ENCODE peak calls at places on chromosomes 11 and 22, in six cellular contexts. One of them, this sample, is unnamed.

GRCh38 chr11:76823481-76824028 is 37.2 kb upstream of the ACER3 start:
- DNase-seq in astrocyte: peak
- DNase-seq in GM12865: no peak
- DNase-seq in LNCaP clone FGC: no peak
- DNase-seq in astrocyte of the spinal cord: peak
- DNase-seq in endodermal cell: peak
- DNase-seq in this sample: no peak

GRCh38 chr22:31538815-31539214 is 42.5 kb downstream of the SFI1 start:
- DNase-seq in astrocyte of the spinal cord: no peak
- DNase-seq in GM12865: peak
- DNase-seq in LNCaP clone FGC: no peak
- DNase-seq in astrocyte: no peak
- DNase-seq in endodermal cell: no peak
- DNase-seq in this sample: no peak

GRCh38 chr22:28674121-28674563 is 5.5 kb downstream of the TTC28 start:
- DNase-seq in astrocyte: peak
- DNase-seq in endodermal cell: no peak
- DNase-seq in GM12865: peak
- DNase-seq in astrocyte of the spinal cord: peak
- DNase-seq in LNCaP clone FGC: no peak
- DNase-seq in this sample: peak

GRCh38 chr11:44235765-44236201 is 74.2 kb downstream of the ALX4 start:
- DNase-seq in astrocyte: peak
- DNase-seq in LNCaP clone FGC: no peak
- DNase-seq in endodermal cell: no peak
- DNase-seq in GM12865: no peak
- DNase-seq in astrocyte of the spinal cord: no peak
- DNase-seq in this sample: no peak

GRCh38 chr22:26777402-26777801 is 120.0 kb downstream of the MIAT start:
- DNase-seq in GM12865: no peak
- DNase-seq in astrocyte: peak
- DNase-seq in astrocyte of the spinal cord: no peak
- DNase-seq in LNCaP clone FGC: no peak
- DNase-seq in endodermal cell: peak
- DNase-seq in this sample: no peak

GRCh38 chr11:134322553-134322952 is 9.2 kb upstream of the GLB1L2 start:
- DNase-seq in GM12865: no peak
- DNase-seq in astrocyte of the spinal cord: no peak
- DNase-seq in LNCaP clone FGC: no peak
- DNase-seq in astrocyte: no peak
- DNase-seq in endodermal cell: no peak
- DNase-seq in this sample: no peak

GRCh38 chr22:44828193-44828592 is 75.8 kb downstream of the ARHGAP8 start:
- DNase-seq in LNCaP clone FGC: no peak
- DNase-seq in astrocyte: no peak
- DNase-seq in GM12865: peak
- DNase-seq in endodermal cell: peak
- DNase-seq in astrocyte of the spinal cord: no peak
- DNase-seq in this sample: peak

GRCh38 chr11:111097191-111097590 is 148.3 kb upstream of the POU2AF2 start:
- DNase-seq in LNCaP clone FGC: no peak
- DNase-seq in astrocyte: no peak
- DNase-seq in GM12865: no peak
- DNase-seq in astrocyte of the spinal cord: peak
- DNase-seq in endodermal cell: peak
- DNase-seq in this sample: no peak

GRCh38 chr11:26947379-26947844 is 46.5 kb upstream of the FIBIN start:
- DNase-seq in astrocyte of the spinal cord: peak
- DNase-seq in LNCaP clone FGC: peak
- DNase-seq in astrocyte: peak
- DNase-seq in GM12865: no peak
- DNase-seq in endodermal cell: no peak
- DNase-seq in this sample: no peak

GRCh38 chr22:26822300-26822699 is 164.9 kb downstream of the MIAT start:
- DNase-seq in astrocyte of the spinal cord: no peak
- DNase-seq in GM12865: no peak
- DNase-seq in LNCaP clone FGC: no peak
- DNase-seq in endodermal cell: no peak
- DNase-seq in astrocyte: no peak
- DNase-seq in this sample: no peak

GRCh38 chr11:69704508-69705245 is 855 bp upstream of the FGF19 start:
- DNase-seq in astrocyte: no peak
- DNase-seq in astrocyte of the spinal cord: peak
- DNase-seq in endodermal cell: peak
- DNase-seq in GM12865: no peak
- DNase-seq in LNCaP clone FGC: no peak
- DNase-seq in this sample: no peak

GRCh38 chr11:77823775-77824174 is 2.8 kb downstream of the AAMDC start:
- DNase-seq in astrocyte of the spinal cord: peak
- DNase-seq in endodermal cell: no peak
- DNase-seq in LNCaP clone FGC: no peak
- DNase-seq in GM12865: no peak
- DNase-seq in astrocyte: peak
- DNase-seq in this sample: no peak

GRCh38 chr22:19876941-19877625 is 22.4 kb upstream of the GNB1L start:
- DNase-seq in astrocyte of the spinal cord: no peak
- DNase-seq in GM12865: no peak
- DNase-seq in LNCaP clone FGC: no peak
- DNase-seq in astrocyte: no peak
- DNase-seq in endodermal cell: peak
- DNase-seq in this sample: no peak

GRCh38 chr11:79039122-79039521 is 401.7 kb downstream of the TENM4 start:
- DNase-seq in LNCaP clone FGC: no peak
- DNase-seq in astrocyte: no peak
- DNase-seq in endodermal cell: peak
- DNase-seq in astrocyte of the spinal cord: no peak
- DNase-seq in GM12865: no peak
- DNase-seq in this sample: no peak

GRCh38 chr11:48101958-48102357 is 114.7 kb upstream of the OR4B1 start:
- DNase-seq in astrocyte: no peak
- DNase-seq in LNCaP clone FGC: no peak
- DNase-seq in endodermal cell: no peak
- DNase-seq in astrocyte of the spinal cord: no peak
- DNase-seq in GM12865: no peak
- DNase-seq in this sample: no peak

GRCh38 chr22:39773976-39774539 is 119.5 kb downstream of the ENTHD1 start:
- DNase-seq in endodermal cell: no peak
- DNase-seq in LNCaP clone FGC: peak
- DNase-seq in astrocyte of the spinal cord: no peak
- DNase-seq in GM12865: peak
- DNase-seq in astrocyte: no peak
- DNase-seq in this sample: peak

GRCh38 chr22:19688301-19689290 is 25.7 kb upstream of the SEPTIN5 start:
- DNase-seq in LNCaP clone FGC: no peak
- DNase-seq in astrocyte of the spinal cord: no peak
- DNase-seq in GM12865: no peak
- DNase-seq in endodermal cell: peak
- DNase-seq in astrocyte: no peak
- DNase-seq in this sample: no peak

GRCh38 chr11:116948375-116948774 is 111.0 kb upstream of the APOA1 start:
- DNase-seq in LNCaP clone FGC: no peak
- DNase-seq in astrocyte: peak
- DNase-seq in GM12865: peak
- DNase-seq in astrocyte of the spinal cord: peak
- DNase-seq in endodermal cell: no peak
- DNase-seq in this sample: no peak

GRCh38 chr11:17597770-17598169 is 50.7 kb downstream of the OTOG start:
- DNase-seq in endodermal cell: no peak
- DNase-seq in GM12865: no peak
- DNase-seq in astrocyte: no peak
- DNase-seq in astrocyte of the spinal cord: no peak
- DNase-seq in LNCaP clone FGC: no peak
- DNase-seq in this sample: no peak

GRCh38 chr11:125441648-125442410 is 54.2 kb downstream of the FEZ1 start:
- DNase-seq in astrocyte of the spinal cord: no peak
- DNase-seq in LNCaP clone FGC: no peak
- DNase-seq in GM12865: no peak
- DNase-seq in astrocyte: no peak
- DNase-seq in endodermal cell: peak
- DNase-seq in this sample: no peak

DNA sequence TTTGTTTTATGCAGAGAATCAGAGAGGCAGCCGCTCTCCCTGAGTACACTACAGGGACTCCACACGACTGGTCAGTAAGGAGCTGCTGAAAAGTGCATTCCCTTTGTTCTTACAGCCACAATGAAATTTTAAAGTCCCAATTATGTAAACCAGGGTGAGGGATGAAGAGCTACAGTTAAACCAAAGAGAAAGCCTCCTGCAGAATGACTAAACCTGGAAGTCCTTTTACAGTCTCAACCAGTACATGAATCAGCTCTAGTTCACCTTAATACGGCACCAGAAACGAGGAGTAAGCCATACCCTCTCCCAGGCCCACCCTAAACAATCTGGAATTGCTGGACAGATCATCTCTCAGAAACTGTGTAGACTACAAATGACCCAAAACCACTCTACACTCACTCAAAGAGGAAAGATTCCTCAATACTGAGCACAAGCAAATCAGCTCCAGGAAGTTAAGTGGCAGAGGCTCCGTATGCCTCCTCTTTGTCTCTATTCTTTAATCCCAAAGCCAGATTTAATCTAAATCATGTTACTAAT is 113.1 kb downstream of the RBFOX2 start:
- DNase-seq in LNCaP clone FGC: no peak
- DNase-seq in astrocyte: peak
- DNase-seq in GM12865: no peak
- DNase-seq in endodermal cell: no peak
- DNase-seq in astrocyte of the spinal cord: peak
- DNase-seq in this sample: no peak
- H3K4me3 ChIP-seq in LNCaP clone FGC: peak
- H3K4me3 ChIP-seq in astrocyte: peak
- H3K4me3 ChIP-seq in GM12865: no peak
- H3K4me3 ChIP-seq in endodermal cell: peak
- H3K4me3 ChIP-seq in astrocyte of the spinal cord: peak
- H3K4me3 ChIP-seq in this sample: no peak

DNA sequence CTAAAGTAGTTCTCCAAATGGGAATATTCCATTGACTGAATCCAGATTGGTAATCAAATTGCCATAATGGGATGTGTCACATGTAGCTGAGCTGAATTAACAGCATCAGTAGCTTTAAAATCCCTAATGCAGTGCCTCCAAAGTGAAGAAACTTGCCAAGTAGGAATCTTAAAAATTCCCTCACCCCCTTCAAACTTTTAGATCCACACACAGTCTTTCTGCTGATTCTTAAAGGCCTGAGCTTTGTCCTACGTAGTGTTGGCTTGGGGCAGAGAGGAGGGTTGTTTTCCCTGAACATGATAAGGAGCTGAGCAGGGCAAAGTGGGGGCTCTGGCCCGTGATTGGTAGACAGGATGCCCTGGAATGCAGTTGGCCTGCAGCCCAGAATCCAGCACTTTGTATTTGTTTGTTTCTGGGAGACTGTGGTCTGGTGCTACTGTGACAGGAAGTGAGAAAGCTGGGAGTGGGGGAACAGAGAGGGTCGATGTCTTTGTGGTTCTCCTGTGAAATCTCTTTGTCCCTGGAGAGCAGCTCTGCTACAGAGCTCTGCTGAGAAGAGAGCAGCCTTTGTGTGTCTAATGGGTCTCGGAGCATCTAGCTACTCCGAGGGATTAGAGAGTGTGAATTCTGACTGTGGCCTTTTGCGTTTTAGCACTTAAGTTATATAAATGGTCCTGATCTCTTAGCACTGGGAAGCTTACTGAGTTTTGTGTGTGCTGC is 16.9 kb downstream of the CTNND1 start:
- DNase-seq in GM12865: no peak
- DNase-seq in endodermal cell: peak
- DNase-seq in astrocyte of the spinal cord: peak
- DNase-seq in LNCaP clone FGC: peak
- DNase-seq in astrocyte: peak
- DNase-seq in this sample: no peak
- H3K4me3 ChIP-seq in GM12865: no peak
- H3K4me3 ChIP-seq in endodermal cell: peak
- H3K4me3 ChIP-seq in astrocyte of the spinal cord: peak
- H3K4me3 ChIP-seq in LNCaP clone FGC: peak
- H3K4me3 ChIP-seq in astrocyte: peak
- H3K4me3 ChIP-seq in this sample: no peak

GRCh38 chr22:36493690-36494110 is 12.3 kb upstream of the TXN2 start:
- DNase-seq in LNCaP clone FGC: no peak
- DNase-seq in astrocyte: no peak
- DNase-seq in endodermal cell: no peak
- DNase-seq in astrocyte of the spinal cord: no peak
- DNase-seq in GM12865: peak
- DNase-seq in this sample: peak
- H3K4me3 ChIP-seq in LNCaP clone FGC: no peak
- H3K4me3 ChIP-seq in astrocyte: no peak
- H3K4me3 ChIP-seq in endodermal cell: no peak
- H3K4me3 ChIP-seq in astrocyte of the spinal cord: no peak
- H3K4me3 ChIP-seq in GM12865: no peak
- H3K4me3 ChIP-seq in this sample: no peak

GRCh38 chr11:66072518-66072917 is 2.4 kb downstream of the PACS1 start:
- DNase-seq in endodermal cell: peak
- DNase-seq in astrocyte: no peak
- DNase-seq in GM12865: no peak
- DNase-seq in astrocyte of the spinal cord: no peak
- DNase-seq in LNCaP clone FGC: no peak
- DNase-seq in this sample: no peak
- H3K4me3 ChIP-seq in endodermal cell: peak
- H3K4me3 ChIP-seq in astrocyte: no peak
- H3K4me3 ChIP-seq in GM12865: peak
- H3K4me3 ChIP-seq in astrocyte of the spinal cord: no peak
- H3K4me3 ChIP-seq in LNCaP clone FGC: no peak
- H3K4me3 ChIP-seq in this sample: peak

GRCh38 chr11:1869427-1870325 is 16.8 kb downstream of the LSP1 start:
- DNase-seq in astrocyte of the spinal cord: no peak
- DNase-seq in LNCaP clone FGC: no peak
- DNase-seq in endodermal cell: no peak
- DNase-seq in GM12865: no peak
- DNase-seq in astrocyte: no peak
- DNase-seq in this sample: no peak
- H3K4me3 ChIP-seq in astrocyte of the spinal cord: no peak
- H3K4me3 ChIP-seq in LNCaP clone FGC: no peak
- H3K4me3 ChIP-seq in endodermal cell: no peak
- H3K4me3 ChIP-seq in GM12865: no peak
- H3K4me3 ChIP-seq in astrocyte: no peak
- H3K4me3 ChIP-seq in this sample: no peak

GRCh38 chr22:50252081-50253045 is 1.3 kb upstream of the HDAC10 start:
- DNase-seq in endodermal cell: peak
- DNase-seq in GM12865: peak
- DNase-seq in astrocyte: no peak
- DNase-seq in astrocyte of the spinal cord: peak
- DNase-seq in LNCaP clone FGC: no peak
- DNase-seq in this sample: peak
- H3K4me3 ChIP-seq in endodermal cell: peak
- H3K4me3 ChIP-seq in GM12865: no peak
- H3K4me3 ChIP-seq in astrocyte: no peak
- H3K4me3 ChIP-seq in astrocyte of the spinal cord: no peak
- H3K4me3 ChIP-seq in LNCaP clone FGC: no peak
- H3K4me3 ChIP-seq in this sample: no peak

This sample was measured in GM06990.